ENCODE peak calls at places on chromosomes 6 and 20, in nine cellular contexts. U is PC-9, J is esophagus muscularis mucosa, M is astrocyte of the spinal cord, Q is fibroblast of villous mesenchyme, F is foreskin fibroblast, W is lung, H is AG04449, T is breast epithelium. N is an unnamed sample.

GRCh38 chr6:137192821-137193220 is 19.4 kb upstream of the IL22RA2 start:
- DNase-seq in U (no peak), J (no peak), M (no peak), Q (no peak), F (no peak), W (no peak), H (no peak), T (no peak), N (no peak)

GRCh38 chr6:84645563-84646266 is 118.7 kb downstream of the TBX18 start:
- DNase-seq in U (no peak), J (no peak), M (peak), Q (no peak), F (peak), W (no peak), H (no peak), T (no peak), N (peak)

GRCh38 chr6:1481326-1481725 is 92.0 kb downstream of the FOXF2 start:
- DNase-seq in U (peak), J (no peak), M (peak), Q (peak), F (peak), W (no peak), H (peak), T (no peak), N (peak)

GRCh38 chr6:30263734-30264133 is 50.5 kb upstream of the TRIM26 start:
- DNase-seq in U (peak), J (no peak), M (peak), Q (peak), F (peak), W (no peak), H (no peak), T (no peak), N (no peak)

GRCh38 chr20:57387945-57388351 is 3.2 kb upstream of the RBM38 start:
- DNase-seq in U (no peak), J (no peak), M (no peak), Q (no peak), F (no peak), W (no peak), H (no peak), T (no peak), N (no peak)

GRCh38 chr6:38215651-38216319 is 396.3 kb downstream of the ZFAND3 start:
- DNase-seq in U (no peak), J (peak), M (no peak), Q (no peak), F (no peak), W (no peak), H (no peak), T (no peak), N (no peak)

GRCh38 chr20:4230651-4231050 is 215.3 kb upstream of the RNF24 start:
- DNase-seq in U (no peak), J (no peak), M (no peak), Q (peak), F (no peak), W (no peak), H (no peak), T (no peak), N (no peak)

GRCh38 chr6:1724124-1724523 is 114.4 kb downstream of the FOXC1 start:
- DNase-seq in U (peak), J (no peak), M (no peak), Q (no peak), F (no peak), W (no peak), H (no peak), T (no peak), N (no peak)

GRCh38 chr20:32914031-32914430 is 55.3 kb downstream of the EFCAB8 start:
- DNase-seq in U (no peak), J (no peak), M (no peak), Q (no peak), F (no peak), W (no peak), H (no peak), T (no peak), N (no peak)

GRCh38 chr20:15396900-15397299 is 1059.5 kb upstream of the FLRT3 start:
- DNase-seq in U (no peak), J (no peak), M (no peak), Q (no peak), F (no peak), W (no peak), H (no peak), T (no peak), N (no peak)

GRCh38 chr20:12207875-12208274 is 290.2 kb downstream of the BTBD3 start:
- DNase-seq in U (peak), J (no peak), M (peak), Q (peak), F (peak), W (no peak), H (no peak), T (no peak), N (no peak)

GRCh38 chr6:140285471-140285870 is 911.0 kb upstream of the CITED2 start:
- DNase-seq in U (no peak), J (no peak), M (no peak), Q (peak), F (no peak), W (no peak), H (no peak), T (no peak), N (peak)

GRCh38 chr20:24768977-24769675 is 179.9 kb upstream of the CST7 start:
- DNase-seq in U (no peak), J (no peak), M (no peak), Q (peak), F (no peak), W (no peak), H (no peak), T (peak), N (no peak)

GRCh38 chr6:45930419-45931059 is 85.1 kb downstream of the CLIC5 start:
- DNase-seq in U (peak), J (no peak), M (peak), Q (peak), F (peak), W (peak), H (no peak), T (no peak), N (peak)

GRCh38 chr6:10465633-10466499 is 51.0 kb upstream of the TFAP2A start:
- DNase-seq in U (peak), J (no peak), M (peak), Q (peak), F (peak), W (no peak), H (no peak), T (no peak), N (no peak)

GRCh38 chr6:104431096-104431495 is 428.6 kb downstream of the HACE1 start:
- DNase-seq in U (no peak), J (no peak), M (no peak), Q (no peak), F (no peak), W (no peak), H (no peak), T (no peak), N (no peak)

GRCh38 chr6:63493557-63493956 is 78.7 kb upstream of the LOC128125822 start:
- DNase-seq in U (no peak), J (no peak), M (no peak), Q (no peak), F (no peak), W (no peak), H (no peak), T (no peak), N (no peak)

GRCh38 chr6:126152346-126152745 is 166.0 kb downstream of the TRMT11 start:
- DNase-seq in U (no peak), J (no peak), M (no peak), Q (no peak), F (no peak), W (no peak), H (no peak), T (no peak), N (no peak)

GRCh38 chr6:126148853-126149252 is 162.5 kb downstream of the TRMT11 start:
- DNase-seq in U (no peak), J (no peak), M (no peak), Q (no peak), F (no peak), W (no peak), H (no peak), T (no peak), N (no peak)

GRCh38 chr6:126145386-126145785 is 159.0 kb downstream of the TRMT11 start:
- DNase-seq in U (no peak), J (no peak), M (no peak), Q (no peak), F (no peak), W (no peak), H (no peak), T (no peak), N (no peak)

GRCh38 chr6:126143650-126144260 is 157.4 kb downstream of the TRMT11 start:
- DNase-seq in U (no peak), J (no peak), M (peak), Q (no peak), F (no peak), W (no peak), H (no peak), T (no peak), N (no peak)

DNA sequence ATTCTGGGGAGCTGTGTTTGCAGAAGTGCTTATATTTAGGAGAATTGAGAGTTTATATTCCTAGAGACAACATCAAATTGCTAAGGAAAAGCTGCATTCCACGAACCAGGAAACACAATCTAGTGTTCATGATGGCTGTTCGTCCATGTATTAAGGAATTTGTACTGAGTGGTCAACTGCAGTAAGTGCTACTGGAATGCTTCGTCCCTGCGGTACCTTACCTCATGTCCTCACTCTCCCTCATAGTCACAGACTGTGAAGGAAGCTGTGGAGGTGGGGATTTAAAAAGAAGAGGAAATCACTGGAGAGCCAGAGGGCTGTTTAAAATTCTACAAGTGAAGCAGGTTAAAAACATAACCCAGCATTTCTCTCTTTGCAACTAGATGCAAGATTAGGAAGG is 161.1 kb downstream of the TRMT11 start:
- DNase-seq in U (no peak), J (no peak), M (no peak), Q (no peak), F (no peak), W (no peak), H (no peak), T (no peak), N (no peak)
- H3K4me3 ChIP-seq in U (no peak), J (no peak), M (no peak), Q (no peak), F (no peak), W (no peak), H (no peak), T (no peak), N (no peak)

DNA sequence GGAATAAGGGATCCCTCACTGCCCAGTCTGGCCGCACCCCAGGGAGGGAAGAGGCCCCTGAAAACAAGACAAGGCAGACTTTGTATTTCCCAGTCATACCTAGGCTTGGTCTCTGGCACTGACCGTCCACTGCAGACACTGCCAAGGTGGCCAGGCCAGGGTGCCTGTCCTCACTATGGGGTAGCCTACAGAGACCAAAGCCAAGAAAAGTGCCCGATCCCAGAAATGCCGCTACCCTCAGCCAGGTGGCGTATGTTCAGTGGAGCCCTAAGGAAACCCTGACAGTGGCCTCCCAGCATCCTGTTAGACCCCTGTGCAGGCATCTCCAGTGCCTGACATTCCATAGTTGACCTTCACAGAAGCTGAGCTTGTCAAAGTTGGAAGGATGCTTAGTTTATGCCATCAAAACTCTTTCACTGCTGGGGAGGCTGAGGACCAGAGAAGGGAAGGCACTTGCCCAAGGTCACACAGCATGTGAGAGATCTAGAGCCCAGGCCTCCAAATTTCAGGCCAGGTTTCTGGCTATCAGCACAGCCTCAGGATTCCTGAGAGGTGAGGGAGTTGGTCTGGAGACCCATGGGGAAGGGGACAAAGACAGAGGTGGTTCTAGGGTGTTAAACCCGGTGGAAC is 2.5 kb downstream of the SCRT2 start:
- DNase-seq in U (no peak), J (no peak), M (no peak), Q (no peak), F (no peak), W (no peak), H (no peak), T (no peak), N (no peak)
- H3K4me3 ChIP-seq in U (no peak), J (no peak), M (no peak), Q (no peak), F (no peak), W (no peak), H (no peak), T (no peak), N (no peak)

GRCh38 chr20:46347831-46348230 is 39.5 kb upstream of the CDH22 start:
- DNase-seq in U (no peak), J (no peak), M (no peak), Q (no peak), F (no peak), W (no peak), H (no peak), T (no peak), N (no peak)

GRCh38 chr20:46348231-46348803 is 40.0 kb upstream of the CDH22 start:
- DNase-seq in U (no peak), J (no peak), M (peak), Q (peak), F (no peak), W (no peak), H (no peak), T (no peak), N (no peak)

GRCh38 chr20:46349742-46350056 is 41.4 kb upstream of the CDH22 start:
- DNase-seq in U (no peak), J (no peak), M (no peak), Q (no peak), F (no peak), W (no peak), H (no peak), T (no peak), N (no peak)

GRCh38 chr20:46350201-46350985 is 42.1 kb upstream of the CDH22 start:
- DNase-seq in U (peak), J (no peak), M (peak), Q (peak), F (peak), W (no peak), H (peak), T (no peak), N (peak)

DNA sequence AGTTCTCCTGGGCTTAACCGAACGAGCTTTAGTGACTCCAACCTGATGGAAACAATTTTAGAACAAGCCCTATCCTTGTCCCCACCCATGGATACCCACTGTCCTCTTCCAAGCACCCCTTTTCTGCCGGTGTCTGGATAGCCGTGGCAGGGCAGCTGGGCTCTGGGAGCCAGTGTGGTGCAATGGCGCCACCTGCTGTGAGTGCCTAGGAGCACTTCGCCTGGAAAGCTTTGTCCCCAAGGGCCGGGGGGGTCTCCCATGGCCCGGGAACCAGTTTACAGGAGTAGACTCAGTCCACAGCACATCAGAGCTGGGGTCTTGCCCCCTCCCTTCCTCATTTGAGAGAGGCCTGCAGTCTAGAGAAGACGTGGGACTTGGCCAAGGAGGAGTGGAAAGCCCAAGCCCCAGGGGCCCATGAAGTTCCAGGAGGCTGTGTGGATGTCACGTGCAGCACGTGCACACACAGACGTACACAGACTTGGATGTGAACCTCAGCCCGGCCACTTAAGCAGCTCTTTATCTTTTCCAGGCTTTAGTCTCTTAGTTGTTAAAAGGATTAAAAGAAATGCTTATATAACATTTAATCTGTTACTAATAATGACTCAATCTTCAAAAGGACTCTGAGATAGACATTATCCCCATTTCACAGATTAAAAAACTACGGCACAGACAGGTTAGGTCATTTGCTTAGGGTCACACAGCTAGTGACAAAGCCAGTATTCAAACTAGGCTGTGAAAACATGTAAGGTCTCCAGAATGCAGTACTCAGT is 40.9 kb upstream of the CDH22 start:
- DNase-seq in U (peak), J (no peak), M (peak), Q (peak), F (no peak), W (no peak), H (no peak), T (no peak), N (no peak)
- H3K4me3 ChIP-seq in U (no peak), J (no peak), M (no peak), Q (no peak), F (no peak), W (no peak), H (no peak), T (no peak), N (no peak)

DNA sequence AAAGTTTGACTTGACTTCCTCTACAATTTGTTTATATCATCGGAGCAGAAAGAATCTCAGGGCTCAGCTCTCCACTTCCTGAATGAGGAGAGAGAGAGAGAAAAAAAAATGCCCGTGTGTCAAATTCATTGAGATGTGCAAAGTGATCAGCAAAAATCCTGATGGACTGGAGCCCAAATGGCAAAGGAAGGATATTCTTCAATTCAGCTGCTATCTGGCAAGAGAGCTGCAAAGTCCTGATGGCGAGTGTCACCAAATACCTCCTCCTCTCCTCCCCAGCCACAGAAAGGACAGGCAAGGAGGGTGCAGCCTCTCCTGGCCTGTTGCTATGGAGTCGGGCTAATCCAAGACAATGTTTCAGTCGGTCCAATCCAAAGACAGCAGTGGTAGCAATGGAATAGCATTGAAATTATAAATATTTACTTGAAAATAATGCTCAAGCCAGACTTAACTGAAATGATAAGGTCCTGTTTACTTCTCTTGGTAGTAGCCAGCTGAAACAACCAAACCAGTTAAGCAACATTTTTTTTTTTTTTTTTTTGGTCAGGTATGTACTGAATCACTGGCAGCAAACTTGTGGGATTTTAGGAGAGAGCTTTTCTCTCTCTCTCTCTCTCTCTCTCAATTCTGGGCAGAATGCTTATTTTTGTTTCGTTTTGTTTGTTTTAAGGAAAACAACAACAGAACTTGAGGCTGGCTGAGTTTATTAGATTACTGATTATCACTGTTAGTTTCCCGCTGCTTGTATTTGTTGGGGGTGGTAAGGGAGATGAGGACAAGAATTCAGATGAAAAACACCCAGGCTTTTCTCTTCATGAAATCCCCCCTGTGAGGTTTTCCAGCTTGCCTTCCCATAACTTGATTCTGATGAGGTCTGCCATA is 204.2 kb downstream of the BCAS1 start:
- DNase-seq in U (peak), J (no peak), M (peak), Q (peak), F (no peak), W (no peak), H (no peak), T (peak), N (no peak)
- H3K4me3 ChIP-seq in U (peak), J (peak), M (no peak), Q (peak), F (peak), W (no peak), H (no peak), T (peak), N (no peak)

N was measured in skeletal muscle cell.